ENCODE peak calls at places on chromosomes 5 and 9, in eight cellular contexts. D, S, V, M, C, P, F and A are unnamed samples.

GRCh38 chr5:107558951-107559350 is 111.8 kb downstream of the EFNA5 start:
- DNase-seq in D (no peak), S (no peak), V (no peak), M (no peak), C (no peak), P (no peak), F (no peak), A (no peak)

GRCh38 chr5:2415678-2416077 is 335.8 kb downstream of the IRX2 start:
- DNase-seq in D (no peak), S (no peak), V (peak; percentile 46), M (no peak), C (no peak), P (no peak), F (no peak), A (no peak)

GRCh38 chr9:129407905-129408452 is 212.9 kb downstream of the C9orf50 start:
- DNase-seq in D (no peak), S (no peak), V (peak; percentile 28), M (no peak), C (no peak), P (no peak), F (no peak), A (no peak)

GRCh38 chr5:27708579-27708978 is 670.2 kb upstream of the CDH9 start:
- DNase-seq in D (peak; percentile 14), S (no peak), V (no peak), M (no peak), C (no peak), P (no peak), F (no peak), A (no peak)

GRCh38 chr9:16262467-16263261 is 607.8 kb downstream of the BNC2 start:
- DNase-seq in D (no peak), S (no peak), V (no peak), M (no peak), C (no peak), P (no peak), F (no peak), A (no peak)

GRCh38 chr5:175603987-175604739 is 53.7 kb upstream of the HRH2 start:
- DNase-seq in D (no peak), S (no peak), V (no peak), M (no peak), C (no peak), P (no peak), F (no peak), A (no peak)

GRCh38 chr9:123421801-123422455 is 65.9 kb downstream of the CRB2 start:
- DNase-seq in D (no peak), S (no peak), V (no peak), M (peak; percentile 45), C (no peak), P (peak; percentile 24), F (no peak), A (no peak)

GRCh38 chr9:105502276-105502675 is 54.4 kb downstream of the FSD1L start:
- DNase-seq in D (no peak), S (no peak), V (no peak), M (no peak), C (no peak), P (no peak), F (no peak), A (no peak)

GRCh38 chr5:146623657-146624056 is 107.7 kb upstream of the GPR151 start:
- DNase-seq in D (no peak), S (no peak), V (no peak), M (no peak), C (no peak), P (no peak), F (no peak), A (no peak)

GRCh38 chr5:146620663-146621051 is 104.7 kb upstream of the GPR151 start:
- DNase-seq in D (no peak), S (peak; percentile 20), V (peak; percentile 37), M (no peak), C (no peak), P (no peak), F (peak; percentile 18), A (no peak)

GRCh38 chr5:146624179-146624578 is 108.2 kb upstream of the GPR151 start:
- DNase-seq in D (no peak), S (no peak), V (no peak), M (no peak), C (no peak), P (no peak), F (no peak), A (no peak)

GRCh38 chr5:146623009-146623408 is 107.0 kb upstream of the GPR151 start:
- DNase-seq in D (no peak), S (no peak), V (no peak), M (no peak), C (no peak), P (no peak), F (no peak), A (no peak)

DNA sequence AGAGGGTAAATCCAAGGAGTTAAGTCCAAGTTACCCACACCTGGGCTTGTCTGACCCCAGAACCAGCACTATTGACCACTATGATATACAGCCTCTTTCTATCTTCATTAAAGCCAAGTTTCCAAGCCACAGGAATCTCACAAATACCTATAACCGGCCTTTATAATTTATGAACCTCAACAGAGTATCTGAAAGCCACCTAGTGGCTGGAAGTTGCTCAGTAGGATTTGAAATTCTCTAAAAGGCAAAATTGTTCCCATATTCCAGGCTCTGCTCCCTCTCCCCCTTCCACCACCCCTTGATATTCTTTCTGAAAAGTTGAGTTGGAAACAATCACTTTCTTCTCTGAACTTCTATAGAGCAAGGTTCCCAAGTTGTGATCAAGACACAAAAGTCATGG is 106.4 kb upstream of the GPR151 start:
- DNase-seq in D (no peak), S (no peak), V (no peak), M (no peak), C (no peak), P (no peak), F (no peak), A (no peak)
- TF ChIP-seq CTCF in D (peak; percentile 24), S (no peak), V (no peak), M (no peak), C (peak; percentile 26), P (no peak), F (no peak), A (no peak)

DNA sequence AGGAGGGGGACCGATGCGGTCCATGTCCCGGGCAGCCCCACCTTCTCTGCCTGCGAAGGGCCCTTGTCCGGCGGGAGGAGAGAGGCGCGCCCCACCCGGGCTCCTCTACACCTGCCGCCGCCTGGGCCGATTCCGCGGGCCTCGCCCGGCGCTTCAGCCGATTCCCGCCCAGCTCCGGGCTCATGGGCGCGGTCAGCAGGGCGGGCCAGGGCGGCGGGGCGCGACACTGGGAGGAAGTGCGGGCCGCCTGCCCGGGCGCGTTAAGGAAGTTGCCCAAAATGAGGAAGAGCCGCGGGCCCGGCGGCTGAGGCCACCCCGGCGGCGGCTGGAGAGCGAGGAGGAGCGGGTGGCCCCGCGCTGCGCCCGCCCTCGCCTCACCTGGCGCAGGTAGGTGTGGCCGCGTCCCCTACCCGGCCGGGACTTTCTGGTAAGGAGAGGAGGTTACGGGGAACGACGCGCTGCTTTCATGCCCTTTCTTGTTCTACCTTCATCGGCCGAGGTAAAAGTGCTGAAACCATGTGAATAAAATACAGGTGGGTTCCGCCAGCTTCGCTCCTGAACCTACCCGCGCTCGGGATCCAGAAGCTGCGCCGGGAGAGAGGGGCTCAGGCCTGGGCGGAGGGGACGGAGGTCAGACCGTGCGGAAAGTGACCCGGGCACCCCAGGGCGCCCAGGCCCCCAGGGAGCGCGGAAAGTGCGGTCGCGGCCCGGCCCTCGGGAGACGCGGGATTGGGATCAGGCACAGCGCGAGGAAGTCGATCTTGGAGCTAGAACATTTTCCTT is at the start of gene SYK:
- DNase-seq in D (no peak), S (peak; percentile 41), V (peak; percentile 88), M (peak; percentile 67), C (peak; percentile 66), P (peak; percentile 88), F (peak; percentile 81), A (no peak)
- TF ChIP-seq POLR2A in D (no peak), S (peak; percentile 44), V (no peak), M (no peak), C (peak; percentile 43), P (peak; percentile 73), F (peak; percentile 82), A (no peak)

DNA sequence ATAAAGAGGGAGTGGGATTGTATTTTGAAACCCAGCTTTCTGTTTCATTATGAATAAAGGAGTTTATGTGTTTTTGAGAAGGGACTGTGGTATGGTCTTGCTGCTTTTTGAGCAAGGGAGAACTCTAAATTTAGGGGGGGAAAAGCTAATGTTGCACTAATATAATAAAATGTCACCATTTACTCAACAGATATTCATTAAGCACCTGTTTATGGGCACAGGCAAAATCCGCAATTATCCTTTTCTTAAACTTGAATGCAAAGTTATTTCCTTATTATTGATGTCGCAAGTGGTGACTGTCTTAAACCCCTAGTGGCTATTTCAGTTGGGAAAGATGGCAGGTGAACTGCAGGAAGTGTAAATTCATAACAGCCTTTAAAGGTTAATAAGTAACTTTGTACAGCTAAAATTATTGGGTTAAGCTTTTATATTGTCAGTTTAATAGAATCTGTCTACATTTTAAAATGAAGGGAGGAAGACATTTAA is 1.5 kb downstream of the CDC42SE2 start:
- DNase-seq in D (peak; percentile 56), S (no peak), V (no peak), M (no peak), C (no peak), P (no peak), F (peak; percentile 51), A (no peak)
- TF ChIP-seq CTCF in D (peak; percentile 29), S (no peak), V (no peak), M (no peak), C (peak; percentile 30), P (peak; percentile 79), F (peak; percentile 9), A (no peak)

GRCh38 chr9:136326061-136326776 is 1.1 kb upstream of the GPSM1 start:
- DNase-seq in D (no peak), S (no peak), V (peak; percentile 64), M (no peak), C (no peak), P (no peak), F (no peak), A (no peak)

GRCh38 chr9:136326777-136327312 is 494 bp upstream of the GPSM1 start:
- DNase-seq in D (peak; percentile 26), S (no peak), V (no peak), M (no peak), C (no peak), P (no peak), F (no peak), A (no peak)

GRCh38 chr9:136328622-136329041 is 1.3 kb downstream of the GPSM1 start:
- DNase-seq in D (no peak), S (no peak), V (peak; percentile 58), M (peak; percentile 69), C (no peak), P (no peak), F (no peak), A (peak; percentile 61)

GRCh38 chr9:136328011-136328621 is 777 bp downstream of the GPSM1 start:
- DNase-seq in D (no peak), S (no peak), V (peak; percentile 66), M (no peak), C (no peak), P (no peak), F (peak; percentile 61), A (no peak)

DNA sequence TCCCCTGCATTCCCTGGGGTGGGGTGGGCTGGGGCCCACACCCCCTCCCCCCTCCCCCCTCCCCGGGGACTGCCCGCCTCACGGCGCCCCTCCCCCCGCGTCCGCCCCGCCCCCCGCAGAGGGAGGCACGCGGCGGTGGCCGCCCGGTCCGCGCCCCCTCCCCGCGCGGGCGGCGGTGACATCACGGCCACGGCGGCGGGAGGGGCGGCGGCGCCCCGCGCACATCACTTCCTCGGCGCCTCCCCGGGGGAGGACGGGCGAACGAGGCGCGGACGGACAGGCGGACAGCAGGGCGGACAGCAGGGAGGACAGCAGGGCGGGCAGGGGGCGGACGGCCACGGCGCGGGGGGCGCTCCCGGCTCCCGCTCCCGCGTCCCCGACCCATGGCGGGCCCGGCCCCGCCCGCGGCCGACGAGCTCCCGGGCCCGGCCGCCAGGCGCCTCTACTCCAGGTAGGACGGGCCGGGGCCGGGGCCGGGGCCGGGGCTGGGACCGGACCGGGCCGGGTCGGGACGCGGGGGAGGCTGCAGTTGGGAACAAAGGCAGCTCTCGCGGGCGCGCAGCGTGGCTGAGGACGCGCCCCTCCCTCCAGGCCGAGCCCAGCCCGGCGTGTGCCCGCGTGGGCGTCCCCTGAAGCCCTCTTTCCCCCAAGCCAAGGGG is at the start of gene GPSM1:
- DNase-seq in D (peak; percentile 52), S (no peak), V (peak; percentile 85), M (peak; percentile 81), C (no peak), P (no peak), F (peak; percentile 61), A (peak; percentile 65)
- TF ChIP-seq POLR2A in D (peak; percentile 33), S (peak; percentile 47), V (no peak), M (no peak), C (peak; percentile 39), P (no peak), F (peak; percentile 24), A (peak; percentile 79)